ENCODE peak calls at places on chromosomes 12 and 14, in ten cellular contexts. W is thyroid gland; U is upper lobe of right lung; Z is coronary artery; L is PC-3; M is cardiac muscle cell; X is activated CD8-positive, alpha-beta T cell treated with anti-CD3 and anti-CD28 coated beads for 36 hours; P is stomach; T is CD8-positive, alpha-beta T cell; F is Calu3. E is an unnamed sample.

GRCh38 chr12:108766294-108766693 is 35.0 kb upstream of the CORO1C start:
- DNase-seq in U (no peak), W (no peak), F (no peak), Z (no peak), T (no peak), X (no peak), L (no peak), P (no peak), M (no peak), E (no peak)

GRCh38 chr14:32217301-32217700 is 14.2 kb upstream of the RNU6-8 start:
- DNase-seq in Z (no peak), F (no peak), W (no peak), T (no peak), M (no peak), L (no peak), P (no peak), X (peak), U (no peak), E (no peak)

GRCh38 chr12:103884316-103884715 is 43.3 kb upstream of the NT5DC3 start:
- DNase-seq in X (peak), M (peak), U (no peak), L (peak), P (no peak), W (peak), T (peak), Z (no peak), F (peak), E (no peak)

GRCh38 chr12:26177303-26177702 is 18.1 kb upstream of the SSPN start:
- DNase-seq in T (no peak), P (no peak), W (no peak), F (peak), M (no peak), Z (no peak), X (no peak), U (no peak), L (peak), E (no peak)

GRCh38 chr12:30585877-30586276 is 109.8 kb downstream of the IPO8 start:
- DNase-seq in L (no peak), X (no peak), F (no peak), W (peak), Z (no peak), U (no peak), P (peak), T (no peak), M (no peak), E (no peak)

GRCh38 chr12:32261638-32262037 is 137.7 kb upstream of the FGD4 start:
- DNase-seq in F (no peak), Z (no peak), X (peak), W (no peak), L (no peak), M (no peak), T (no peak), U (no peak), P (no peak), E (no peak)

GRCh38 chr14:25836647-25837046 is 761.2 kb downstream of the NOVA1 start:
- DNase-seq in Z (no peak), P (no peak), W (no peak), U (no peak), F (no peak), T (no peak), M (no peak), X (no peak), L (no peak), E (no peak)

GRCh38 chr12:78191611-78192010 is 360.9 kb downstream of the NAV3 start:
- DNase-seq in X (no peak), U (no peak), Z (no peak), L (peak), F (no peak), P (no peak), W (no peak), T (no peak), M (no peak), E (no peak)

GRCh38 chr14:68626386-68626785 is 166.5 kb downstream of the ZFP36L1 start:
- DNase-seq in Z (no peak), F (no peak), X (no peak), M (no peak), T (no peak), P (no peak), L (no peak), W (peak), U (peak), E (no peak)

GRCh38 chr12:19893514-19893913 is 454.2 kb downstream of the AEBP2 start:
- DNase-seq in M (no peak), L (peak), F (no peak), W (no peak), Z (no peak), X (no peak), T (no peak), U (no peak), P (no peak), E (no peak)

GRCh38 chr12:74021937-74022336 is 515.7 kb upstream of the ATXN7L3B start:
- DNase-seq in U (no peak), F (peak), P (peak), T (no peak), L (peak), Z (no peak), M (peak), W (peak), X (peak), E (peak)

GRCh38 chr12:18443768-18444437 is 182.6 kb downstream of the PIK3C2G start:
- DNase-seq in L (peak), U (no peak), M (no peak), T (no peak), Z (no peak), P (no peak), W (no peak), F (peak), X (no peak), E (no peak)

GRCh38 chr14:100067481-100067880 is 2.3 kb downstream of the EVL start:
- DNase-seq in T (no peak), Z (no peak), P (no peak), U (no peak), L (no peak), M (no peak), F (no peak), W (no peak), X (peak), E (no peak)

GRCh38 chr14:55684956-55685584 is 105.1 kb downstream of the KTN1 start:
- DNase-seq in L (no peak), P (no peak), F (no peak), M (no peak), T (no peak), U (no peak), Z (no peak), W (peak), X (no peak), E (no peak)

GRCh38 chr12:67720383-67720856 is 71.9 kb downstream of the DYRK2 start:
- DNase-seq in P (no peak), W (no peak), M (no peak), T (no peak), U (no peak), X (no peak), L (peak), F (no peak), Z (no peak), E (no peak)

GRCh38 chr12:6735448-6736191 is 11.8 kb downstream of the COPS7A start:
- DNase-seq in F (peak), P (peak), X (peak), W (peak), M (peak), Z (no peak), T (peak), L (peak), U (peak), E (peak)

GRCh38 chr12:6336859-6337744 is 4.8 kb downstream of the TNFRSF1A start:
- DNase-seq in W (no peak), F (no peak), Z (no peak), L (no peak), T (peak), P (no peak), M (no peak), X (peak), U (peak), E (no peak)

GRCh38 chr12:64968989-64969819 is 144.8 kb downstream of the TBC1D30 start:
- DNase-seq in T (no peak), W (no peak), Z (no peak), U (no peak), X (no peak), P (no peak), F (peak), L (peak), M (no peak), E (no peak)

GRCh38 chr12:72075401-72075800 is 136.8 kb downstream of the TPH2 start:
- DNase-seq in T (no peak), W (no peak), U (no peak), X (no peak), P (no peak), Z (no peak), F (no peak), M (no peak), L (no peak), E (no peak)

GRCh38 chr12:123767613-123768012 is 5.5 kb downstream of the DNAH10 start:
- DNase-seq in X (peak), U (no peak), M (no peak), L (no peak), F (no peak), T (peak), W (no peak), Z (no peak), P (no peak), E (no peak)

GRCh38 chr14:72543325-72543724 is 350.6 kb downstream of the DPF3 start:
- DNase-seq in L (no peak), F (no peak), Z (no peak), P (no peak), M (no peak), W (no peak), X (no peak), T (no peak), U (no peak), E (no peak)

GRCh38 chr14:63180017-63180416 is 24.2 kb upstream of the RHOJ start:
- DNase-seq in W (no peak), X (no peak), T (no peak), Z (no peak), U (no peak), P (no peak), L (no peak), M (no peak), F (no peak), E (no peak)

GRCh38 chr12:126191037-126191891 is 1126.0 kb downstream of the AACS start:
- DNase-seq in Z (no peak), U (no peak), T (no peak), M (peak), F (peak), X (no peak), L (no peak), P (no peak), W (no peak), E (peak)

GRCh38 chr14:68633131-68633991 is 159.5 kb downstream of the ZFP36L1 start:
- DNase-seq in P (no peak), F (no peak), U (peak), W (peak), X (no peak), M (no peak), T (no peak), L (no peak), Z (peak), E (peak)

GRCh38 chr12:52828156-52829090 is 5.7 kb downstream of the KRT79 start:
- DNase-seq in L (no peak), U (no peak), X (no peak), Z (no peak), T (no peak), M (no peak), P (no peak), F (no peak), W (no peak), E (no peak)

GRCh38 chr12:25702553-25702952 is 149.5 kb upstream of the LMNTD1 start:
- DNase-seq in X (no peak), L (no peak), Z (no peak), W (no peak), F (no peak), M (no peak), U (no peak), T (no peak), P (no peak), E (no peak)

GRCh38 chr14:28770574-28770973 is 4.0 kb downstream of the FOXG1 start:
- DNase-seq in M (no peak), F (no peak), W (no peak), P (no peak), X (no peak), U (no peak), T (no peak), Z (no peak), L (no peak), E (no peak)

GRCh38 chr12:76080017-76080728 is 4.3 kb downstream of the NAP1L1 start:
- DNase-seq in M (no peak), P (no peak), T (no peak), Z (no peak), F (no peak), L (no peak), U (no peak), W (no peak), X (no peak), E (no peak)

GRCh38 chr12:132522586-132523380 is 32.8 kb downstream of the FBRSL1 start:
- DNase-seq in P (no peak), L (no peak), F (no peak), X (no peak), U (no peak), M (no peak), T (no peak), W (peak), Z (no peak), E (no peak)

GRCh38 chr12:44379827-44380226 is 496.3 kb downstream of the NELL2 start:
- DNase-seq in P (no peak), U (no peak), X (no peak), W (peak), Z (no peak), F (no peak), L (no peak), M (peak), T (no peak), E (no peak)

GRCh38 chr12:20050166-20050565 is 318.2 kb upstream of the PDE3A start:
- DNase-seq in Z (no peak), W (no peak), T (no peak), X (no peak), L (no peak), P (no peak), F (no peak), U (no peak), M (no peak), E (no peak)

GRCh38 chr12:131856366-131857097 is 28.3 kb downstream of the MMP17 start:
- DNase-seq in X (no peak), M (no peak), P (no peak), T (no peak), F (no peak), Z (no peak), U (peak), L (no peak), W (no peak), E (no peak)

GRCh38 chr14:93987376-93987775 is 9.7 kb upstream of the CCDC197 start:
- DNase-seq in Z (no peak), M (no peak), L (no peak), P (no peak), F (peak), T (no peak), X (no peak), W (peak), U (no peak), E (no peak)

GRCh38 chr12:56645201-56645716 is 525 bp downstream of the ATP5F1B start:
- DNase-seq in T (no peak), U (no peak), Z (no peak), X (no peak), F (no peak), L (no peak), P (no peak), M (peak), W (no peak), E (no peak)

DNA sequence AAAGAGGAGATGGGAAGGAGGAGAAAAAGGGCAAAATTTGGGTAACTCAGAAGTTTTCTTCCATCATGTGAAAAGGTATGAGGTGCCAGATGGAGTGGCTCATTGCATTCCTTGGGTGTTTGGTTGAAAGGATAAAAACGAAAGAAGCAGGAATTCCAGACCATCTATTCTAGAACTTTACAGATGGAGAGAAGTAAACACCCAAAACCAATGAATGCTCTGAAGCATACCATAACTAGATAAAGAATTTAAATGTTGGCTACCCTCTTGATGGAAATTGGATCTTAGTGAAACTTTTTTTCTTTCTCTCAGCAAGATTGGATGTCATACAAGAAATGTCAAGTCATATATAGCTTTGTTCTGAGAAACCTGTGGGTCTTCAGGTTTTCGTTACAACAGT is 175.6 kb upstream of the FAR2 start:
- DNase-seq in U (no peak), Z (no peak), W (no peak), T (no peak), X (no peak), P (no peak), F (no peak), M (no peak), L (no peak), E (no peak)
- TF ChIP-seq CTCF in U (no peak), Z (no peak), W (no peak), T (no peak), X (no peak), P (no peak), F (no peak), M (no peak), L (no peak), E (no peak)

GRCh38 chr12:110179291-110179690 is 55.1 kb downstream of the IFT81 start:
- DNase-seq in P (no peak), X (peak), Z (no peak), U (no peak), W (no peak), F (no peak), T (no peak), M (no peak), L (peak), E (no peak)

GRCh38 chr12:110185626-110186025 is 61.5 kb downstream of the IFT81 start:
- DNase-seq in L (no peak), Z (no peak), U (no peak), F (no peak), M (no peak), W (no peak), P (no peak), T (no peak), X (no peak), E (no peak)

GRCh38 chr12:110180591-110181005 is 56.4 kb downstream of the IFT81 start:
- DNase-seq in W (no peak), T (no peak), M (no peak), F (no peak), P (no peak), U (no peak), L (no peak), Z (no peak), X (no peak), E (no peak)

GRCh38 chr12:110186059-110186458 is 61.9 kb downstream of the IFT81 start:
- DNase-seq in Z (no peak), U (no peak), P (no peak), M (no peak), X (no peak), L (no peak), W (no peak), F (no peak), T (no peak), E (no peak)

DNA sequence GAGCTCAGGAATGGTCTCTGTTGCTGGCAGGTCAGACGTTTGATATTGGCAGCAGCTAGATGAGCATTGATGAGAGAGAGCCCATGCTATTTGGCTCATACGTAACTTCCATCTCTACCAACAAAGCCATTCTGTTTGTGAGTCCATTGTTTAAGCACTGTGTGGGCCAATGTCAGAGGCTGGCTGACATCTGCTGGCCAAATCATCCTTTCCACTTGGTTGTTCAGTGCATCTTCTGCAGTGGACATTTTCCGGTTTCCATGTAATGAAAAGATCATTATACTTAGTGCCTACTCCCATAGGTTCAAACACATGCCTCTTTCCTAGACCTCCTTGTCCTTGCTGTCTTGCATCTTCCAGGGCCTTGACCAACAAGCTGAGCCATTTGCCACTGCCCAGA is 59.2 kb downstream of the IFT81 start:
- DNase-seq in M (no peak), P (no peak), L (no peak), T (no peak), F (no peak), X (no peak), U (no peak), W (no peak), Z (no peak), E (no peak)
- TF ChIP-seq CTCF in M (no peak), P (no peak), L (no peak), T (no peak), F (no peak), X (no peak), U (no peak), W (no peak), Z (no peak), E (no peak)

DNA sequence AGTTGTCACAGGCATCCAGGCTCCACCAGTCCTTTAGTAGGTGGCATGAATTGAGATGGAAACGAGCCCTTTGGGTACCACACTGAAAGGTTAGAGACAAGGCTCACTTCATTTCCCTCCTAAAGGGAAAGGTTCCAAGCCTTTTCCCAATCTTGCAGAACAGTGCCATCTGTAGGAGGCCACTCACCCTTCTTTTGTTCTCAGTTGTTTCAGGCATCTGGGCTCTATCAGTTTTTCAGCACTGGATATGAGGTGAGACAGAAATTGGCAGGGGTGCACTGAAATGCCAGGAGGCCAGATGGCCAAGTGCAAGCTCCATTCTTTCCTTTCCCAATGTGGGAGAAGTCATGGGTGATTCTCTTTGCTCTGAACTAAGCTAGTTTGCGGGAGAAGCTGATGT is 15.2 kb downstream of the FBXO33 start:
- DNase-seq in W (no peak), M (no peak), F (no peak), X (no peak), U (no peak), L (peak), P (no peak), Z (no peak), T (no peak), E (no peak)
- TF ChIP-seq CTCF in W (no peak), M (peak), F (no peak), X (peak), U (no peak), L (peak), P (no peak), Z (no peak), T (no peak), E (no peak)

GRCh38 chr12:101053203-101053602 is 156.8 kb downstream of the SLC5A8 start:
- DNase-seq in F (no peak), P (no peak), Z (no peak), X (no peak), W (no peak), M (no peak), T (no peak), U (no peak), L (no peak), E (no peak)
- TF ChIP-seq CTCF in F (no peak), P (no peak), Z (no peak), X (no peak), W (no peak), M (no peak), T (no peak), U (no peak), L (no peak), E (no peak)

GRCh38 chr14:90601521-90601920 is 204.7 kb downstream of the CALM1 start:
- DNase-seq in Z (no peak), P (no peak), F (no peak), U (no peak), M (no peak), L (no peak), X (no peak), T (no peak), W (no peak), E (no peak)

GRCh38 chr14:90604356-90604755 is 207.5 kb downstream of the CALM1 start:
- DNase-seq in T (no peak), F (no peak), P (no peak), U (no peak), W (no peak), L (no peak), X (no peak), Z (no peak), M (no peak), E (no peak)

GRCh38 chr14:90600619-90601018 is 203.8 kb downstream of the CALM1 start:
- DNase-seq in M (no peak), U (no peak), W (no peak), Z (no peak), F (no peak), T (no peak), P (no peak), L (no peak), X (no peak), E (no peak)

GRCh38 chr14:90603336-90603735 is 206.5 kb downstream of the CALM1 start:
- DNase-seq in Z (no peak), L (no peak), U (no peak), M (no peak), X (no peak), T (no peak), F (no peak), P (no peak), W (no peak), E (no peak)

GRCh38 chr14:90602088-90602687 is 205.4 kb downstream of the CALM1 start:
- DNase-seq in W (no peak), T (no peak), F (no peak), L (no peak), Z (no peak), M (no peak), P (no peak), X (no peak), U (no peak), E (no peak)
- TF ChIP-seq CTCF in W (no peak), T (no peak), F (no peak), L (no peak), Z (no peak), M (no peak), P (no peak), X (no peak), U (no peak), E (no peak)

GRCh38 chr14:102039157-102039556 is 47.7 kb downstream of the HSP90AA1 start:
- DNase-seq in Z (no peak), P (no peak), T (no peak), W (no peak), M (no peak), L (no peak), X (no peak), U (no peak), F (no peak), E (no peak)
- TF ChIP-seq CTCF in Z (no peak), P (no peak), T (no peak), W (no peak), M (no peak), L (no peak), X (no peak), U (no peak), F (no peak), E (no peak)

GRCh38 chr12:46299846-46300245 is 31.0 kb upstream of the SLC38A1 start:
- DNase-seq in F (no peak), W (no peak), P (no peak), L (no peak), M (no peak), X (no peak), T (no peak), U (no peak), Z (no peak), E (no peak)

GRCh38 chr12:46300906-46301305 is 32.1 kb upstream of the SLC38A1 start:
- DNase-seq in Z (no peak), T (no peak), M (no peak), W (peak), X (no peak), U (no peak), P (no peak), L (no peak), F (no peak), E (no peak)

GRCh38 chr12:46304080-46304479 is 35.2 kb upstream of the SLC38A1 start:
- DNase-seq in M (no peak), F (no peak), P (no peak), Z (no peak), U (no peak), L (no peak), W (no peak), T (no peak), X (no peak), E (no peak)

GRCh38 chr12:46303039-46303666 is 34.3 kb upstream of the SLC38A1 start:
- DNase-seq in T (peak), P (peak), F (peak), W (peak), U (no peak), Z (no peak), L (peak), X (peak), M (peak), E (no peak)
- TF ChIP-seq CTCF in T (peak), P (peak), F (peak), W (peak), U (peak), Z (peak), L (peak), X (peak), M (peak), E (peak)